ENCODE peak calls at places on chromosomes 11 and 22, in seven cellular contexts. H is naive thymus-derived CD4-positive, alpha-beta T cell; E is endothelial cell of umbilical vein; D is upper lobe of right lung; L is cardiac muscle cell; Q is adrenal gland; U is pancreas. I is an unnamed sample.

GRCh38 chr22:25482868-25483639 is 81.4 kb upstream of the GRK3 start:
- DNase-seq in D (no peak), Q (peak; percentile 50), U (no peak), H (no peak), L (no peak), E (no peak), I (peak; percentile 35)

GRCh38 chr22:37109242-37109917 is at the start of gene TMPRSS6:
- DNase-seq in L (no peak), H (no peak), Q (no peak), U (no peak), D (no peak), E (no peak), I (no peak)

GRCh38 chr11:132312161-132312560 is 941.7 kb downstream of the NTM start:
- DNase-seq in L (peak; percentile 56), E (no peak), U (no peak), Q (no peak), D (no peak), H (no peak), I (no peak)

GRCh38 chr11:7522546-7522945 is 8.7 kb downstream of the PPFIBP2 start:
- DNase-seq in U (no peak), D (no peak), Q (no peak), H (no peak), L (no peak), E (no peak), I (no peak)

GRCh38 chr11:9362393-9362863 is 22.0 kb upstream of the IPO7 start:
- DNase-seq in D (no peak), H (no peak), U (no peak), L (peak; percentile 23), Q (no peak), E (no peak), I (peak; percentile 34)

GRCh38 chr11:128158860-128159259 is 428.5 kb downstream of the ETS1 start:
- DNase-seq in D (no peak), L (no peak), H (no peak), E (no peak), Q (no peak), U (no peak), I (no peak)

GRCh38 chr11:125498521-125498920 is 2.5 kb upstream of the FEZ1 start:
- DNase-seq in U (no peak), Q (no peak), L (no peak), E (no peak), D (no peak), H (no peak), I (no peak)

GRCh38 chr11:128472128-128473110 is 114.9 kb downstream of the ETS1 start:
- DNase-seq in U (no peak), D (no peak), E (peak; percentile 45), H (no peak), Q (no peak), L (peak; percentile 56), I (no peak)

GRCh38 chr11:79253280-79253679 is 187.6 kb downstream of the TENM4 start:
- DNase-seq in E (no peak), Q (no peak), U (no peak), L (no peak), H (no peak), D (no peak), I (peak; percentile 30)

DNA sequence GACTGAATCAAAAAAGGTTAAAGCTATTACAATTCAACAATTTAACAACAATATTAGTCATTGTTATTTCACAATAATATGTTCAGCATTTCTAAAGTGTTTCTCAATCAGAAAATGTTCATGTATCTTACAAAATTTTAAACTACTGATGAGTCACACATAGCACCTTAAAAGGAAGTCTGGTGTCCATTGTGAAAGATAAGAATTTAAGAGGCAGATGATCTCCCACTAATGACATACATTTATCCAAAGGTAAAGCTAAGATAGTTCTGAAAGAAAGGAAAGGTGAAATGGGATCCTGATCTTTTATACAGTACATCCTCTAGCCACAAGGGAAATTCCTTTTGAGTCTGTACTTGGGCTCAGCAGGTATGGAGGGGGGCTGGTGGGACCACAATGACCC is 79.6 kb downstream of the MAML2 start:
- DNase-seq in D (no peak), E (peak; percentile 45), H (no peak), U (no peak), L (peak; percentile 82), Q (no peak), I (no peak)
- H3K27ac ChIP-seq in D (no peak overlapping the region), E (peak overlapping the region; percentile 15), H (no peak overlapping the region), U (peak overlapping the region; percentile 13), L (no peak overlapping the region), Q (peak overlapping the region; percentile 19), I (peak overlapping the region; percentile 42)

GRCh38 chr11:111745719-111746504 is 20.3 kb downstream of the PPP2R1B start:
- DNase-seq in E (no peak), H (no peak), U (no peak), L (peak; percentile 70), D (no peak), Q (no peak), I (no peak)
- H3K27ac ChIP-seq in E (peak overlapping the region; percentile 21), H (no peak overlapping the region), U (no peak overlapping the region), L (no peak overlapping the region), D (no peak overlapping the region), Q (peak overlapping the region; percentile 67), I (peak overlapping the region; percentile 72)

DNA sequence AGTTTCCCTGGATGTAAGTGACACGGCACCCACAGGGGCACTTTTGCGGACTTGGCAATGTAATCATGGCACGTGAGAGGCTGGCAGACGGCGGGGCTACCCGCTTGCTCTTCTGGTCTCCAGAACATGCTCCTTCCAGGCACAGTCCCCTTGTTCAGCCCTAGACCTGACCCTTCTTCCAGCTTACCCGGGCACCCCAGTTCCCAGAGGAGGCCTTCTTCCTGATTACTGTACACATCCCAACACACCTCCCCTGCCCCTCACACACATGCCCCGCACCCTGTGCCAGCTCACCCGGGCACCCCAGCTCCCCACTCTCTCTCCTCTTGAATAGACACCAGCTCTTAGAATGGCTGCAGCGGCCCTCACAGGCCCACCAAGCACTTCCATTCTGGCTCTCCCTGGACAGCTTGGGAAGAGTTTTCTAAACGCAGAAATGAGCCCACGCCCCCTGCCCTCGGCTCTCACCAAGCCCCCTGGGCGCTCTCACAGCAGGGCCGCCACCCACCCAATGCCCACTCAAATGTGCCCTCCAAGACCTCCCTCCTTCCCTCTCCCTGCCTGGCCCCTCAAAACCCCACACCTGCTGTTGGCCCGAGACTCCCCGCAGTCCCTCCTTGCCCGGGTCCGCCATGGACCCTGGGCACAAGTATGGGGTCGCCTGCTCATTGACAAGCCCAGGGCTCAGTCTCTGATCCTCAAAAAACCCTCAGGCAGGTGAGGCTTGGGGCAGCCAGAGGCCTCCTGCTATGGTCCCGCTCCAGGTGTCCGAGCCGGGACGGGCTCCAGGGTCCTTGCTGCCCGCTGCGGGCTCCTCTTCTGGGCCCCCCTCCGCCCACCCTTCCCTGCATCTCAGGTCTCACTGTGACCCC is 88.5 kb downstream of the WNT7B start:
- DNase-seq in U (peak; percentile 47), L (no peak), E (no peak), H (no peak), Q (no peak), D (peak; percentile 54), I (no peak)
- H3K27ac ChIP-seq in U (no peak overlapping the region), L (no peak overlapping the region), E (no peak overlapping the region), H (no peak overlapping the region), Q (no peak overlapping the region), D (no peak overlapping the region), I (no peak overlapping the region)

GRCh38 chr22:35592418-35592967 is 24.6 kb downstream of the MB start:
- DNase-seq in D (no peak), H (no peak), L (no peak), Q (no peak), U (no peak), E (no peak), I (no peak)

GRCh38 chr22:35591696-35592417 is 25.3 kb downstream of the MB start:
- DNase-seq in U (no peak), Q (no peak), E (no peak), L (no peak), H (no peak), D (no peak), I (no peak)

GRCh38 chr22:35594686-35595085 is 22.4 kb downstream of the MB start:
- DNase-seq in H (no peak), D (no peak), U (no peak), Q (no peak), E (no peak), L (no peak), I (no peak)

GRCh38 chr22:35593885-35594470 is 23.2 kb downstream of the MB start:
- DNase-seq in H (no peak), Q (no peak), U (no peak), D (no peak), L (no peak), E (no peak), I (no peak)

GRCh38 chr22:35593071-35593884 is 23.9 kb downstream of the MB start:
- DNase-seq in Q (no peak), U (no peak), L (no peak), D (no peak), E (no peak), H (no peak), I (no peak)
- H3K27ac ChIP-seq in Q (no peak overlapping the region), U (no peak overlapping the region), L (peak overlapping the region; percentile 73), D (no peak overlapping the region), E (no peak overlapping the region), H (no peak overlapping the region), I (peak overlapping the region; percentile 31)

GRCh38 chr22:22604326-22605073 is 39.9 kb upstream of the GGTLC2 start:
- DNase-seq in H (no peak), L (no peak), U (no peak), E (no peak), D (no peak), Q (peak; percentile 25), I (no peak)

GRCh38 chr22:22612516-22612915 is 31.9 kb upstream of the GGTLC2 start:
- DNase-seq in D (no peak), Q (no peak), L (no peak), E (no peak), H (no peak), U (no peak), I (no peak)

GRCh38 chr22:22605074-22605404 is 39.4 kb upstream of the GGTLC2 start:
- DNase-seq in D (no peak), H (no peak), E (no peak), Q (no peak), U (no peak), L (no peak), I (no peak)

GRCh38 chr22:22614065-22614464 is 30.3 kb upstream of the GGTLC2 start:
- DNase-seq in E (no peak), H (no peak), Q (no peak), D (no peak), U (no peak), L (no peak), I (no peak)

GRCh38 chr22:22609271-22609670 is 35.1 kb upstream of the GGTLC2 start:
- DNase-seq in U (no peak), H (no peak), Q (no peak), D (no peak), L (no peak), E (no peak), I (no peak)
- H3K27ac ChIP-seq in U (no peak overlapping the region), H (no peak overlapping the region), Q (no peak overlapping the region), D (no peak overlapping the region), L (no peak overlapping the region), E (no peak overlapping the region), I (no peak overlapping the region)

DNA sequence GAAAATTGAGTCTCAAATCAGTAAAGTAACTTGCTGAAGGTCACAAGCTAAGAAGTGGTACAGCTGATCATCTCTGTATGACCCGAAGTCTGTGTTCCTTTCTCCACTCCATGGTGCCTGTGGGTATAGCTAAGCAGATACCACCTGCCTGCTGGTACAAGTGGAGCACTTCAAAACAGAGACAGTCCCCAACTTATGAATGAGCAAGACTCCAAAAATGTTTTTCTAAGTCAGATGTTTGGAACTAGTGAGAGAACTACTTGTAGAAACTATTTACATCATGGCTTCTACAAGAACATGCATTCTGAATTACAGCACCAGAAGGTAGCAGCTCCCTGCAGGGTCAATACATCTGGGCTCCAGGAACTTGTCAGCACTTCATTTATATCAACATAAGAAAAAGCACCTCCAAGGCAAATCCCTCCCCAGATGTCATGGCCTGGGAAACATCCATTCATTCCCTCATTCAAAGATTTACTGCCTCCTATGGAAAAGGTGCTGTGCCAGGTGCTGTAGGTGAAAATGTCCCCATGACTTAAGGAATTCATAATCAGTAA is 94.7 kb downstream of the SERGEF start:
- DNase-seq in D (no peak), L (no peak), U (no peak), Q (no peak), H (no peak), E (no peak), I (no peak)
- H3K27ac ChIP-seq in D (no peak overlapping the region), L (no peak overlapping the region), U (no peak overlapping the region), Q (no peak overlapping the region), H (no peak overlapping the region), E (no peak overlapping the region), I (no peak overlapping the region)